ENCODE peak calls at places on chromosomes 1 and 21, in six cellular contexts. Z is A549, V is endothelial cell of umbilical vein, Y is HepG2, F is K562, R is GM12878. B is an unnamed sample.

GRCh38 chr1:49187054-49187453 is 410.4 kb upstream of the BEND5 start:
- DNase-seq in Z (no peak), V (no peak), Y (no peak), F (no peak), R (no peak), B (no peak)

GRCh38 chr1:19405761-19406481 is 79.4 kb downstream of the CAPZB start:
- DNase-seq in Z (no peak), V (no peak), Y (no peak), F (peak; percentile 42), R (no peak), B (no peak)

GRCh38 chr1:3555131-3555920 is 56.0 kb downstream of the MEGF6 start:
- DNase-seq in Z (no peak), V (no peak), Y (no peak), F (no peak), R (no peak), B (no peak)

GRCh38 chr21:37193676-37194075 is 73.5 kb downstream of the VPS26C start:
- DNase-seq in Z (no peak), V (no peak), Y (no peak), F (no peak), R (no peak), B (no peak)

GRCh38 chr1:4178501-4178900 is 278.4 kb upstream of the C1orf174 start:
- DNase-seq in Z (no peak), V (no peak), Y (no peak), F (no peak), R (no peak), B (no peak)

GRCh38 chr21:45022736-45023135 is 51.6 kb upstream of the ADARB1 start:
- DNase-seq in Z (no peak), V (no peak), Y (no peak), F (no peak), R (no peak), B (no peak)

GRCh38 chr1:34681481-34682451 is 73.1 kb upstream of the GJB5 start:
- DNase-seq in Z (peak; percentile 35), V (peak; percentile 46), Y (peak; percentile 37), F (peak; percentile 82), R (peak; percentile 16), B (peak; percentile 45)

GRCh38 chr1:61254629-61255323 is 172.4 kb downstream of the NFIA start:
- DNase-seq in Z (no peak), V (peak; percentile 70), Y (no peak), F (no peak), R (no peak), B (peak; percentile 5)

GRCh38 chr1:10947181-10947580 is 65.3 kb upstream of the TARDBP start:
- DNase-seq in Z (no peak), V (no peak), Y (no peak), F (no peak), R (no peak), B (no peak)

GRCh38 chr1:248824301-248824700 is 1.4 kb downstream of the SH3BP5L start:
- DNase-seq in Z (no peak), V (no peak), Y (no peak), F (no peak), R (no peak), B (no peak)

GRCh38 chr1:8551613-8552093 is 233.7 kb downstream of the SLC45A1 start:
- DNase-seq in Z (no peak), V (no peak), Y (peak; percentile 68), F (no peak), R (no peak), B (no peak)

GRCh38 chr1:31905681-31906080 is 32.5 kb downstream of the PTP4A2 start:
- DNase-seq in Z (no peak), V (no peak), Y (no peak), F (no peak), R (no peak), B (no peak)

GRCh38 chr1:174090476-174090875 is 68.3 kb upstream of the RC3H1 start:
- DNase-seq in Z (no peak), V (no peak), Y (no peak), F (no peak), R (no peak), B (no peak)

GRCh38 chr21:16674949-16675348 is 837.9 kb upstream of the CXADR start:
- DNase-seq in Z (no peak), V (no peak), Y (no peak), F (no peak), R (no peak), B (no peak)

GRCh38 chr1:6891781-6892579 is 106.7 kb downstream of the CAMTA1 start:
- DNase-seq in Z (no peak), V (no peak), Y (no peak), F (no peak), R (no peak), B (no peak)

GRCh38 chr1:52296345-52296744 is 69.7 kb downstream of the CC2D1B start:
- DNase-seq in Z (peak; percentile 46), V (peak; percentile 78), Y (peak; percentile 66), F (peak; percentile 52), R (peak; percentile 7), B (peak; percentile 65)

GRCh38 chr1:15251807-15252546 is 5.0 kb downstream of the FHAD1 start:
- DNase-seq in Z (no peak), V (no peak), Y (no peak), F (no peak), R (no peak), B (no peak)

GRCh38 chr1:178278135-178278534 is 184.2 kb downstream of the RASAL2 start:
- DNase-seq in Z (no peak), V (no peak), Y (no peak), F (no peak), R (no peak), B (peak; percentile 57)

GRCh38 chr1:196143602-196144342 is 464.5 kb downstream of the KCNT2 start:
- DNase-seq in Z (peak; percentile 10), V (no peak), Y (no peak), F (no peak), R (no peak), B (peak; percentile 4)

GRCh38 chr1:225999912-226000337 is 782 bp upstream of the SDE2 start:
- DNase-seq in Z (no peak), V (peak; percentile 63), Y (peak; percentile 21), F (peak; percentile 38), R (peak; percentile 74), B (no peak)

DNA sequence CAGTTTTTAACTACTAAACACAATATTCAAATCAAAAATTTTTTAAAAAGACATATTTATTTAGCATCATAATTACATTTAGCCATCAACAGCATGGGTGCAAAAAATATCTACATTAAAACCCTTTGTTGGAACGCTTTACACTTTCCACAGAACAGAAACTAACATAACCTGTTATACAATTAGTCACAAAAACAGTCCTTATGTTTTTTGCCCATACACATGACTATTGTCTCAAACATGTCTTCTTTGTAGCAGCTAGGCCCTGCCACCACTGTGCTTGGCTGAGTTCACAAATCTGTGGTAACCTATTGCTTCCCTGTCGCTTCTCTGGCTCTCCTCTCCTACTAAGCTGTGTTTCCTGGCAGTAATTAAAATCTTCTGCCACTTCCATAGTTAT is 1350.0 kb upstream of the ADGRL2 start:
- DNase-seq in Z (no peak), V (no peak), Y (no peak), F (no peak), R (no peak), B (no peak)
- TF ChIP-seq MAX in Z (no peak), V (no peak), Y (no peak), F (no peak), R (no peak), B (no peak)

DNA sequence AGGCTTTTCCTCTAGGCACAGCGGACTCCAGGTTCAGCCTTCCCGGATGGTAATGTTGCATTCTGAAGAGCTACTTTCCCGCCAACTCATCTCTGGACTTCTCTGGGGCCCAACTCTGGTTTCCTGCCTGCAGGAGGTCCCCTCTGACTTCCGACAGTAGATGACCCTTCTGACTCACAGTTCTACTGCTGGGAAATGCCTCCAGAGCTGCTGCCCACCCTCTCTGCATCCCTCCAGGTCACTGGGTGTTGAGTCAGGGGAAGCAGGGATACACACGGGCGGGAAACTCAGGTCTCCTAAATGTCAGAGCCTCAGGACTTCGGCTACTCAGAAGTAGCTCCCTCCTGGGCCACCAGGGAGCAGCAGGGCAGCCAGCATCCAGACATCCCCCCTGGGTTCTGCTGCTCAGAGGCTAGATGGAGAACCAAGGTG is 2.1 kb upstream of the KIF21B start:
- DNase-seq in Z (peak; percentile 43), V (peak; percentile 47), Y (no peak), F (peak; percentile 58), R (no peak), B (peak; percentile 75)
- TF ChIP-seq CTCF in Z (peak; percentile 13), V (peak; percentile 34), Y (peak; percentile 35), F (peak; percentile 67), R (peak; percentile 46), B (peak; percentile 27)

DNA sequence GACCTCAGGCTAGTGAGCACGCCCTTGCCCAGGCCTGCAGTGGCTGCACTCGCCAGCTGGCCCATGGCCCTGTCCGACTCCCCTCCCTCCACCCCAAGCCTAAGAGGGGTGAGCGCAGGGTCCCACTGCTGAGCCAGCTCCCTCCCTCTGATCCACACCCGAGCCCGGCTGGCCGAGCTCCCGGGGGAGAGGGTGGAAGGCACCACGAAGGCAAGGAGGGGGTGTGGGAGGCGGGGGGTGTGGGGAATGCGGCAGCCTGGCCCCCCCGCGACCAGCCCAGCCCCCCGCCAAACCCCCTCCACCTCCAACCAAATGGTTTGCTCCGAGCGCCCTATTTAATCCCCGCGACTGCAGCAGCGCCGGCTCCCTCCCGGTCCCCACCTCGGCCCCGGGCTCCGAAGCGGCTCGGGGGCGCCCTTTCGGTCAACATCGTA is at the start of gene CADM3:
- DNase-seq in Z (no peak), V (no peak), Y (no peak), F (no peak), R (no peak), B (no peak)
- TF ChIP-seq MYC in Z (no peak), V (no peak), Y (no peak), F (no peak), R (no peak), B (no peak)

GRCh38 chr21:27047331-27048314 is 80.7 kb upstream of the ADAMTS5 start:
- DNase-seq in Z (no peak), V (no peak), Y (no peak), F (no peak), R (no peak), B (no peak)
- TF ChIP-seq MAX in Z (no peak), V (no peak), Y (no peak), F (no peak), R (no peak), B (no peak)

DNA sequence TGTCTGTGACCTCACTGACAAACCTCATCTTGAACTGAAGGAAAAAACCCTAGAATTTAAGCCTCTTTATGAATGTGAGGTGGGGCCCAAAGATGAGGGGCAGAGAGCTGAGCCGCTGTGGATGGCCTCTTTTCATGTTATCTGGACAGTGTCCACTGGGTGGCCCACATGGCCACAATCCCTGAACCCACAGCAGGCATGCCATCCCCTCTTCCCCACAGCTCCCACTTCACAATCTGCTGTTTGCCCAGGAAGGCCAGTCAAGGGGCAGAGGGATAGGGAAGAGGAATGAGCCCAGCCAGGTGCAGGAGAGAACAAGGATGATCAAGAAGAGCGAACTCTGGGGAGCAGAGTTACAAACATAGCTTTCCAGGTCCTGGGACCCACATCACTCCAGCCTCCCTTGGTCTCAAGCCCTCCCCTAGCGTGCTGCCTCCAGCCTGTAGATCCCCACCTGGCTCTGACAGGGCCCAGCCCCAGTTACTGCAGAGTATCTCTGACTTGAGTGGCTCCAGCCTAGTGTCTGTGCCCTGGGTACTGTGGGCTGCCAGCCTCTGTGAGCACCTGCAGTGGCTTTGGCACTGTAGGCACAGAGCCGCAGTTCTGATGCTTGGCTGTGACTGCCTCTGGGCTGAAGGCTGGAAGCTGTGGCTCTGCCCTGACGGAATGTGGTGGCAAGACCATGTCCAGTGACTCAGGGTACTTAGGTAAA is 1.9 kb upstream of the SLFNL1 start:
- DNase-seq in Z (no peak), V (no peak), Y (peak; percentile 16), F (peak; percentile 65), R (no peak), B (peak; percentile 26)
- TF ChIP-seq CTCF in Z (no peak), V (peak; percentile 31), Y (peak; percentile 63), F (peak; percentile 49), R (no peak), B (peak; percentile 27)

GRCh38 chr1:163174524-163175437 is 27.9 kb downstream of the RGS5 start:
- DNase-seq in Z (peak; percentile 48), V (peak; percentile 77), Y (peak; percentile 20), F (peak; percentile 23), R (no peak), B (peak; percentile 53)
- TF ChIP-seq MYC in Z (no peak), V (no peak), Y (no peak), F (no peak), R (no peak), B (no peak)

B was measured in NB4.